ENCODE peak calls at places on chromosomes 16 and 17, in eight cellular contexts. G is testis; I is IMR-90; H is CD4-positive, alpha-beta memory T cell; L is heart left ventricle; E is right cardiac atrium; S is neural progenitor cell; T is hepatocyte. W is an unnamed sample. For H3K4me1, the result is how much of the 10 kb centered on the place peaks cover.

GRCh38 chr17:69012895-69013805 is 47.6 kb downstream of the ABCA9 start:
- DNase-seq in G (no peak), I (peak), H (no peak), L (no peak), E (no peak), S (no peak), T (no peak), W (no peak)

GRCh38 chr17:44911133-44912001 is 3.9 kb downstream of the GFAP start:
- DNase-seq in G (peak), I (peak), H (peak), L (peak), E (peak), S (peak), T (peak), W (peak)

GRCh38 chr16:88769617-88770458 is 15.2 kb downstream of the PIEZO1 start:
- DNase-seq in G (no peak), I (no peak), H (peak), L (no peak), E (peak), S (peak), T (peak), W (peak)

GRCh38 chr16:71351558-71351901 is 7.0 kb upstream of the CALB2 start:
- DNase-seq in G (no peak), I (no peak), H (no peak), L (no peak), E (no peak), S (no peak), T (no peak), W (no peak)

GRCh38 chr16:68370921-68371651 is 60.3 kb downstream of the PRMT7 start:
- DNase-seq in G (no peak), I (no peak), H (peak), L (no peak), E (peak), S (no peak), T (no peak), W (peak)

GRCh38 chr17:48162946-48163506 is 55.5 kb downstream of the SNX11 start:
- DNase-seq in G (no peak), I (no peak), H (no peak), L (no peak), E (no peak), S (no peak), T (peak), W (peak)

GRCh38 chr17:17860761-17861107 is 23.9 kb upstream of the SREBF1 start:
- DNase-seq in G (no peak), I (no peak), H (no peak), L (no peak), E (no peak), S (no peak), T (no peak), W (no peak)

GRCh38 chr17:50688168-50688719 is 19.5 kb downstream of the ANKRD40 start:
- DNase-seq in G (no peak), I (no peak), H (no peak), L (no peak), E (no peak), S (no peak), T (no peak), W (no peak)

GRCh38 chr17:17413215-17413792 is 63.5 kb upstream of the MED9 start:
- DNase-seq in G (no peak), I (no peak), H (no peak), L (no peak), E (no peak), S (no peak), T (no peak), W (no peak)

GRCh38 chr16:75471723-75472634 is 7.5 kb upstream of the TMEM170A start:
- DNase-seq in G (peak), I (peak), H (no peak), L (peak), E (peak), S (peak), T (peak), W (peak)

GRCh38 chr16:68365167-68365817 is 54.5 kb downstream of the PRMT7 start:
- DNase-seq in G (no peak), I (no peak), H (peak), L (no peak), E (peak), S (no peak), T (no peak), W (no peak)

GRCh38 chr16:18782697-18783429 is 7.3 kb downstream of the RPS15A start:
- DNase-seq in G (no peak), I (no peak), H (peak), L (no peak), E (no peak), S (no peak), T (no peak), W (no peak)

GRCh38 chr16:30375830-30376229 is 1.2 kb downstream of the MYL11 start:
- DNase-seq in G (no peak), I (no peak), H (no peak), L (no peak), E (no peak), S (no peak), T (no peak), W (no peak)

GRCh38 chr17:48632579-48633265 is 6.6 kb upstream of the HOXB9 start:
- DNase-seq in G (no peak), I (no peak), H (no peak), L (no peak), E (no peak), S (no peak), T (no peak), W (no peak)

GRCh38 chr16:56933266-56933619 is 1.3 kb downstream of the HERPUD1 start:
- DNase-seq in G (no peak), I (no peak), H (no peak), L (no peak), E (no peak), S (no peak), T (no peak), W (no peak)

GRCh38 chr17:72063262-72063661 is 57.6 kb upstream of the SOX9 start:
- DNase-seq in G (no peak), I (no peak), H (no peak), L (no peak), E (no peak), S (no peak), T (no peak), W (no peak)

GRCh38 chr17:5035356-5035755 is at the start of gene SLC52A1:
- DNase-seq in G (no peak), I (no peak), H (no peak), L (no peak), E (no peak), S (peak), T (no peak), W (no peak)

GRCh38 chr17:82098169-82098938 is at the start of gene FASN:
- DNase-seq in G (peak), I (peak), H (peak), L (peak), E (peak), S (peak), T (peak), W (peak)
- H3K4me1 ChIP-seq in G (under half), I (under half), H (under half), L (under half), E (under half), S (half or more), T (half or more), W (half or more)

DNA sequence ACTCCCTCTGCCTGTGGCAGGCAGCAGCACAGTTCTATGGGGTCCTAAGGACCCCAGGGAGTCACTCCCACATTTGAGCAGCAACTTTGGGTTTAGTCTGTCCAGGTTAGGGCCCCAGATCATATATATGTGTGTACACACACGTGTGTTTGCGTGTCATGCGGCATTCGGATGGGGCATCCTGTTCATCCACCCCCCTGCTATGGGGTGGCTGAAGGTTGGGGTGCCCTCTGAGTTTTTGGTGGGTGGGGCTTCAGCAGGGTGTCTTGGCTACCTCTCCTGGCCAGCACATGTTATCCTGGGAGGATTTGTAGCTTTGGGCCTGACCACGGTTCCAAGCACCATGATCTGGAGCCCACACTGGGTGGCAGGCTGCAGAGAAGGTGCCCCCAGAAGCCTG is 100.7 kb downstream of the RAB11FIP4 start:
- DNase-seq in G (no peak), I (no peak), H (no peak), L (no peak), E (no peak), S (no peak), T (no peak), W (no peak)
- H3K4me1 ChIP-seq in G (under half), I (under half), H (half or more), L (under half), E (under half), S (under half), T (under half), W (under half)

GRCh38 chr16:85612801-85613608 is at the start of gene GSE1:
- DNase-seq in G (peak), I (peak), H (peak), L (peak), E (peak), S (peak), T (peak), W (peak)

GRCh38 chr16:85612191-85612800 is 826 bp upstream of the GSE1 start:
- DNase-seq in G (peak), I (peak), H (peak), L (peak), E (peak), S (peak), T (peak), W (no peak)

GRCh38 chr16:85614338-85615013 is 1.4 kb downstream of the GSE1 start:
- DNase-seq in G (no peak), I (no peak), H (no peak), L (no peak), E (peak), S (peak), T (no peak), W (no peak)

GRCh38 chr16:85615014-85615851 is 2.1 kb downstream of the GSE1 start:
- DNase-seq in G (peak), I (no peak), H (peak), L (peak), E (peak), S (peak), T (peak), W (no peak)

GRCh38 chr16:85613609-85614337 is 651 bp downstream of the GSE1 start:
- DNase-seq in G (peak), I (no peak), H (peak), L (peak), E (peak), S (peak), T (peak), W (peak)
- H3K4me1 ChIP-seq in G (half or more), I (under half), H (under half), L (half or more), E (under half), S (under half), T (half or more), W (half or more)

DNA sequence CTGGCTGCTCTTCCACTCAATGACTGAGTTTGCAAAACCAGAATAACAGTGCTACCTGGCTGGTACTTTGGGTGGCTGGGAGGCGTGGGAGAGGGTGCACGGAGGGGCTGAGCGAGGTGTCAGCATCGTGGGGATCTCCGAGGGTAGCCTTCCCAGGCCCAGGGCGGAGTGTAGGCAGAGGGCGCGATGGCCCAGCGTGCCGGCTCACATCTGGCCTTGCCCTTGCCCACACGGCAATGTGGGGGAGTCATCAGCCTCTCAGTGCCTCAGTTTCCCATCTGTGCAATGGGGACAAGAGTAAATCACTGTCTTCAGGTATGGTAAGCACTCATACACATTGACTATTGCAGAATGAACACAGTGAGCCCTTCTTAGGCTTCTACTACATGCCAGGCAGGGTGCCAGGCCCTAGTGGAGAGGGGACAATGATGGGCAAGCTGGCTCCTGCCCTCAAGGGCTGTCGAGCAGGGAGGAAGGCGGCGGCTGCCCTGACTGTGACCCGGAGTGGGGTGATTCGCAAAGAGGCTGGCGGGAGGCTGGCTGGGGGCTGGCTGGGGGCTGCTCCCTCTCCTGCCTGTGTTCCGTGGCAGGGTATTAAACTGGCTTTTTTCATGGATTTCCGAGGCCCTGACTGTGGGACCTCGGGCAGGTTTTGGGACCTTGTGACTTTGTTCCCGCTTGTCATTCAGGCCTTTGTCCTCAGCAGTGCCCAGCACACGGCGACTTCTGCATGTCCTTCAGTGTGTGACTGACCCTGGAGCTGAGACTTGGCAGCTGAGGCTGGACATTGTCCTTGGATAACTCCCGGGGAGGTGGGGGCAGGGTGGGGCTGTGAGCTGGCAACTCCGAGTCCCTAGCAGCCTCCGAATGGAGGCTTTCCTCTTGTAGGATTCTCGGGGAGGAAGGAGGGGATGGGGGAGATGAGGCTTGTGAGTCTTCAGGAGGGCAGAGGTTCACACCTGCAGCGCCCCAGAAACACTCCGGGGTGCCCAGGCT is 243.1 kb downstream of the SEC14L1 start:
- DNase-seq in G (peak), I (no peak), H (peak), L (peak), E (peak), S (no peak), T (no peak), W (no peak)
- H3K4me1 ChIP-seq in G (half or more), I (half or more), H (half or more), L (half or more), E (half or more), S (half or more), T (half or more), W (half or more)

DNA sequence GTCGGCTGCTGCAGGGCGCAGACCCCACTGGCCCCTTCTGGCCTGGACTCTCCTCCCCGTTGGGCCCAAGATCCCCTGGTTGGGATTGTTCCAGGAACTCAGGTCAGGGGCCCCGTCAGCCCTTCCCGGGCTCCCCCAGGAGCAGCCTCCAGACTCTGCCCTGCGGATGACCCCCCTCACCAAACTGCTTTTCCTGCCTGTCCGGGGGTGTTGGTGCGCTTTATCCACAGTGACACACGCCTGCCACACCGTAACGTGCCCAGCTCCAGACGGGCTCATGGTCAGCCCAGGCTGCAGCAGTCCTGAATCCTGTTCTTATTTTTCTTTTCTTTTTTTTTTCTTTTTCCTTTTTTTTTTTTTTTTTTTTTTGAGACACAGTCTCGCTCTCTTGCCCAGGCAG is 21.0 kb downstream of the CENPX start:
- DNase-seq in G (no peak), I (no peak), H (no peak), L (no peak), E (no peak), S (no peak), T (no peak), W (no peak)
- H3K4me1 ChIP-seq in G (under half), I (under half), H (under half), L (under half), E (under half), S (under half), T (under half), W (under half)

GRCh38 chr17:77454560-77455095 is 313.9 kb downstream of the SEC14L1 start:
- DNase-seq in G (no peak), I (no peak), H (no peak), L (no peak), E (no peak), S (no peak), T (no peak), W (peak)
- H3K4me1 ChIP-seq in G (half or more), I (half or more), H (half or more), L (half or more), E (under half), S (under half), T (half or more), W (half or more)

W was measured in DND-41.